ENCODE peak calls at places on chromosomes 6 and 20, in ten cellular contexts. B is AG10803, D is keratinocyte, G is left ventricle myocardium inferior, H is kidney epithelial cell, X is PC-9, J is ovary, E is esophagus muscularis mucosa, M is choroid plexus epithelial cell, Z is A549. S is an unnamed sample.

GRCh38 chr20:24961384-24962181 is 12.5 kb downstream of the CST7 start:
- DNase-seq in D (no peak), E (no peak), Z (no peak), B (no peak), M (no peak), G (no peak), X (no peak), J (no peak), H (no peak), S (no peak)

GRCh38 chr20:41889125-41889870 is 271.1 kb upstream of the CHD6 start:
- DNase-seq in J (no peak), B (no peak), X (no peak), E (peak), D (no peak), Z (peak), M (no peak), H (no peak), G (no peak), S (peak)

GRCh38 chr20:2750343-2751251 is 49.8 kb downstream of the CPXM1 start:
- DNase-seq in D (no peak), G (no peak), M (peak), H (no peak), E (no peak), Z (peak), X (no peak), B (peak), J (peak), S (peak)

GRCh38 chr20:42179768-42180167 is 561.6 kb upstream of the CHD6 start:
- DNase-seq in H (no peak), Z (peak), B (no peak), X (no peak), M (no peak), D (no peak), G (no peak), J (no peak), E (no peak), S (no peak)

GRCh38 chr6:5498579-5498899 is 237.2 kb downstream of the FARS2 start:
- DNase-seq in M (no peak), X (no peak), D (no peak), H (no peak), J (no peak), B (no peak), E (no peak), G (no peak), Z (no peak), S (no peak)

GRCh38 chr20:15487682-15488081 is 1085.6 kb downstream of the KIF16B start:
- DNase-seq in B (no peak), D (no peak), G (no peak), E (no peak), X (no peak), J (no peak), Z (no peak), M (no peak), H (no peak), S (no peak)

GRCh38 chr20:48295445-48295903 is 510.2 kb upstream of the SULF2 start:
- DNase-seq in H (peak), Z (peak), M (peak), E (no peak), B (peak), D (no peak), X (peak), G (no peak), J (no peak), S (peak)

GRCh38 chr6:90120327-90120726 is 176.3 kb downstream of the BACH2 start:
- DNase-seq in X (no peak), G (no peak), M (no peak), B (no peak), E (no peak), J (no peak), Z (no peak), D (no peak), H (no peak), S (no peak)

GRCh38 chr20:46708172-46708860 is 1.1 kb upstream of the SLC2A10 start:
- DNase-seq in B (no peak), H (no peak), E (no peak), Z (peak), D (no peak), X (no peak), G (no peak), J (no peak), M (no peak), S (no peak)

GRCh38 chr6:33694977-33695376 is 16.5 kb downstream of the UQCC2 start:
- DNase-seq in B (no peak), X (no peak), J (no peak), M (no peak), H (no peak), G (no peak), D (no peak), Z (no peak), E (no peak), S (no peak)

GRCh38 chr6:33695451-33695855 is 16.0 kb downstream of the UQCC2 start:
- DNase-seq in E (no peak), X (no peak), H (no peak), Z (no peak), G (no peak), B (peak), J (no peak), M (no peak), D (no peak), S (no peak)

GRCh38 chr6:33693186-33694158 is 18.0 kb downstream of the UQCC2 start:
- DNase-seq in G (peak), X (no peak), H (no peak), M (no peak), J (no peak), E (no peak), Z (no peak), B (no peak), D (no peak), S (peak)

GRCh38 chr6:33696076-33696475 is 15.4 kb downstream of the UQCC2 start:
- DNase-seq in M (no peak), Z (no peak), B (no peak), J (no peak), X (no peak), G (no peak), D (no peak), E (no peak), H (no peak), S (no peak)

GRCh38 chr6:33694401-33694931 is 17.0 kb downstream of the UQCC2 start:
- DNase-seq in M (peak), D (peak), Z (peak), H (no peak), J (no peak), G (no peak), B (peak), E (no peak), X (no peak), S (peak)
- H3K4me3 ChIP-seq in M (no peak), D (no peak), Z (no peak), H (no peak), J (no peak), G (no peak), B (no peak), E (no peak), X (no peak), S (no peak)

DNA sequence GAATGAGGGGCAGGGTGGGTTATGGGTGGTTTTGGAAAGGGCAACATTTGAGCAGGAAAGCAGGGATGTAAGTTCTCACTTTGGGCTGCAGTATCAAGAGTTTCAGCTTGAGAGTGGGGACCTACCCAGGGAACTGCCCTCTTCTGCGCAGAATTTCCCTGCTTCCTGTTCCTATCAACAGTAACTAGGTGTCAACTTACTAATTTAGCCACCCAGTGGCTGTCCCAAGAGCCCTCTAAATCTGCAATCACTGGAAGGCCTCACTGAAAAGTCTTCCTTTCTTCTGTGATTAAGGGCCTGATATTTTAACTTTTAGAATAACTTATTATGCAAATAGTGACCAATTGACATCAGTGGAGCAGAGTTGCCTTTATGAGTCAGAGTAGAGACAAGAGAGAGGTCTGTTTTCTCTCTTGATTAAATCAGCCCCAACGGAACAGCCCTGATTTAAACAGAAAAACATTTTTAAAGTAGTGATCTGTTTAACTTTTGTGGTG is 118.2 kb upstream of the RIPOR2 start:
- DNase-seq in Z (no peak), H (no peak), M (peak), X (no peak), B (peak), J (no peak), G (no peak), E (no peak), D (no peak), S (peak)
- TF ChIP-seq CTCF in Z (no peak), H (no peak), M (peak), X (no peak), B (no peak), J (no peak), G (no peak), E (no peak), D (no peak), S (no peak)

DNA sequence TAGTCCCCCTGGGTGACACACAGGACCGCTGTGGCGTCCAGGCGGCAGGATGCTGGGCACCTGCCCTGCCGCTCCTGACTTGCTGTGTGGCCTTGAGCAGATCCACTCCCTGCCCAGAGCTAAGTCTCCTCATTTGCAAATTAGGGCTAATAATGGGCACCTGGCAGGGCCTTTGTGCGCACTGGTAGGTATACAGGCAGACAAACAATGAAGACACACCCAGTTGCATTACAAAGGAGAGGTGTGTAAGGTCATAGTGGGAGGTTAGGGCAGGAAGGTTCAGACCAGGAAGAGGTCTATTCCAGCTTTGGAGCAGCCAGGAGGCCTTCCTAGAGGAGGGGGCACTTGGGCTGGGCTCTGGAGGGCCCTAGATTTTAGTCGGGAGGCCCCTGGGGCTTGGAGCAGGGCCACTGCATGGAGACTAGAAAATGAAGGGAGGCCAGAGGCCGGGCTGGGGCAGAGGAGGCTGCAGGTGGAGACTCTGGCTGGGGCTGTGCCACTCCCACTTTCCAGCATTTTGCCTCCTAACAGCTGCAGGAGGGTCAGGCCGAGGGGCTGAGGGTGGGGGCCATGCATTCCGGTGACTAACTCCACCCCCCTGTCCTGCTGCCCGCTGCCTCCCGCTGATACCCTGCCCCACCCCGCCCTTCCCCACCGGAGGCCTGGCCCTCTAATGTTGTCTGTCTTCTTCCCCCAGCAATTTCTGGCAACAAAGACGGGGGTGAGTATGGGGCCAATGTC is 28.5 kb downstream of the MYH7B start:
- DNase-seq in G (peak), E (no peak), X (no peak), B (no peak), M (no peak), J (no peak), D (no peak), H (no peak), Z (no peak), S (no peak)
- H3K4me3 ChIP-seq in G (peak), E (no peak), X (no peak), B (no peak), M (no peak), J (no peak), D (no peak), H (no peak), Z (no peak), S (no peak)

GRCh38 chr6:32830017-32830416 is 8.5 kb downstream of the TAP2 start:
- DNase-seq in B (no peak), X (no peak), J (no peak), M (no peak), Z (no peak), E (no peak), H (no peak), D (no peak), G (no peak), S (no peak)

GRCh38 chr6:32830936-32831335 is 7.6 kb downstream of the TAP2 start:
- DNase-seq in Z (no peak), D (no peak), E (no peak), G (no peak), J (no peak), B (no peak), X (no peak), M (no peak), H (no peak), S (no peak)

GRCh38 chr6:32829495-32829894 is 9.0 kb downstream of the TAP2 start:
- DNase-seq in B (no peak), J (no peak), E (no peak), X (no peak), Z (no peak), M (no peak), G (no peak), H (no peak), D (no peak), S (no peak)

GRCh38 chr6:32826996-32827395 is 10.2 kb upstream of the HLA-DOB start:
- DNase-seq in M (no peak), J (no peak), X (no peak), D (no peak), G (no peak), H (no peak), B (no peak), Z (no peak), E (no peak), S (no peak)

DNA sequence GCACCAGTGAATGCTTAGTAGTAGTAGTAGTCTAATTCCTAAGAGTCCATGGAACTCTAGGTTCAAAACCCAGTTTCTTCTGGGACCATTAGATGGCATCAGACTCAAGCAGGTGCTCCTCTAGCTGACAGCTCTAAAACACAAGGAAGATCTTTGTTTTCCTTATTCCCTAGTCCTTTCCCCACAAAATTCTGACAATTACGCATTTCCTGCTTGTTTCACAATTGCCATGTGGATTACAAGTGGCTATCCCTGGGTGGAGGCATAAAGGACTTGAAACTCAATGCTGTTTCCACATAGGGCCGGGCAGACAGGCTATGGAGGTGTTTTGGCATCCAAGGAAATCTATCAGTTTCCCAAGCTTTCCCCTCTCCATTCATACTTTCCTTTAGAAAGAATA is 9.2 kb upstream of the HLA-DOB start:
- DNase-seq in M (peak), J (no peak), E (no peak), D (no peak), Z (peak), B (peak), H (no peak), G (no peak), X (no peak), S (peak)
- TF ChIP-seq CTCF in M (peak), J (no peak), E (peak), D (no peak), Z (peak), B (peak), H (peak), G (peak), X (peak), S (peak)

GRCh38 chr6:21597706-21598273 is 4.2 kb downstream of the SOX4 start:
- DNase-seq in M (peak), D (no peak), J (no peak), G (no peak), H (no peak), X (no peak), E (no peak), B (peak), Z (no peak), S (peak)
- H3K4me3 ChIP-seq in M (peak), D (peak), J (peak), G (peak), H (peak), X (peak), E (peak), B (peak), Z (peak), S (peak)

S was measured in fibroblast of villous mesenchyme.